ENCODE peak calls at places on chromosomes 3 and 15, in five cellular contexts. D, A, N, X and R are unnamed samples.

GRCh38 chr3:51722362-51722761 is 15.5 kb downstream of the GRM2 start:
- DNase-seq in D (no peak), A (no peak), N (no peak), X (no peak), R (no peak)

GRCh38 chr3:10242182-10243065 is 5.8 kb upstream of the TATDN2 start:
- DNase-seq in D (peak), A (peak), N (no peak), X (peak), R (no peak)

GRCh38 chr15:79595995-79596622 is 164.0 kb downstream of the MINAR1 start:
- DNase-seq in D (no peak), A (peak), N (peak), X (peak), R (peak)

GRCh38 chr3:190094201-190094718 is 26.4 kb downstream of the P3H2 start:
- DNase-seq in D (no peak), A (no peak), N (no peak), X (no peak), R (no peak)

GRCh38 chr3:147361671-147362420 is 44.5 kb downstream of the ZIC4 start:
- DNase-seq in D (no peak), A (peak), N (no peak), X (peak), R (peak)

GRCh38 chr15:51681303-51681963 is at the start of gene SCG3:
- DNase-seq in D (peak), A (peak), N (peak), X (peak), R (peak)

GRCh38 chr3:161423911-161424522 is 52.7 kb upstream of the SPTSSB start:
- DNase-seq in D (no peak), A (peak), N (peak), X (peak), R (peak)

GRCh38 chr3:133092676-133093075 is 54.5 kb downstream of the TMEM108 start:
- DNase-seq in D (no peak), A (no peak), N (no peak), X (no peak), R (no peak)

GRCh38 chr3:119323401-119324107 is 29.4 kb downstream of the ARHGAP31 start:
- DNase-seq in D (no peak), A (no peak), N (no peak), X (no peak), R (no peak)

GRCh38 chr15:92681141-92681622 is 25.6 kb upstream of the FAM174B start:
- DNase-seq in D (no peak), A (no peak), N (no peak), X (peak), R (no peak)

GRCh38 chr15:42131006-42131405 is 25.4 kb downstream of the PLA2G4F start:
- DNase-seq in D (no peak), A (no peak), N (no peak), X (no peak), R (no peak)

GRCh38 chr3:45986303-45986982 is 9.2 kb downstream of the FYCO1 start:
- DNase-seq in D (no peak), A (no peak), N (no peak), X (peak), R (no peak)

GRCh38 chr3:32640939-32641725 is 43.9 kb upstream of the CNOT10 start:
- DNase-seq in D (no peak), A (no peak), N (no peak), X (no peak), R (no peak)

GRCh38 chr3:106294121-106294520 is 425.3 kb upstream of the CBLB start:
- DNase-seq in D (no peak), A (no peak), N (no peak), X (no peak), R (no peak)